ENCODE peak calls at places on chromosomes 2 and 18, in four cellular contexts. I is activated CD8-positive, alpha-beta memory T cell treated with anti-CD3 and anti-CD28 coated beads, Interleukin-2, amount 10 ng/mL, durations not matched to agents 7 days and 5 days; M is transverse colon; X is uterus. B is an unnamed sample.
A peak's percentile ranks its signal among the peaks of the same experiment; 100 is the strongest.

GRCh38 chr2:197309369-197310231 is 980 bp downstream of the ANKRD44 start:
- DNase-seq in I (peak; percentile 87), M (peak; percentile 43), X (peak; percentile 23), B (peak; percentile 9)

GRCh38 chr2:157430266-157430665 is 13.6 kb downstream of the CYTIP start:
- DNase-seq in X (no peak), I (no peak), M (no peak), B (no peak)

GRCh38 chr2:155733091-155733870 is 599.2 kb downstream of the NR4A2 start:
- DNase-seq in X (no peak), I (no peak), M (no peak), B (no peak)

GRCh38 chr2:104465978-104466377 is 387.9 kb upstream of the POU3F3 start:
- DNase-seq in X (no peak), M (no peak), I (no peak), B (no peak)

GRCh38 chr2:126907671-126908070 is 9.0 kb downstream of the TEX51 start:
- DNase-seq in X (no peak), I (peak; percentile 36), M (no peak), B (no peak)

GRCh38 chr2:224816816-224817215 is 100.7 kb upstream of the CCDC195 start:
- DNase-seq in X (no peak), I (no peak), M (no peak), B (no peak)

GRCh38 chr2:220334871-220335590 is 707.6 kb downstream of the SLC4A3 start:
- DNase-seq in M (no peak), I (no peak), X (no peak), B (no peak)

GRCh38 chr2:206212673-206213513 is 53.2 kb downstream of the EEF1B2 start:
- DNase-seq in M (no peak), X (no peak), I (no peak), B (no peak)

GRCh38 chr18:55401638-55402191 is 186.3 kb downstream of the TCF4 start:
- DNase-seq in M (no peak), X (peak; percentile 62), I (no peak), B (no peak)

GRCh38 chr2:175690113-175690716 is 311.9 kb downstream of the LNPK start:
- DNase-seq in M (peak; percentile 24), I (no peak), X (peak; percentile 22), B (peak; percentile 41)